ENCODE peak calls at places on chromosome 2, in four cellular contexts. U is prostate gland; J is astrocyte of the spinal cord; R is CD8-positive, alpha-beta memory T cell. O is an unnamed sample.
A peak's percentile ranks its signal among the peaks of the same experiment; 100 is the strongest.

GRCh38 chr2:240810199-240810598 is 9.8 kb downstream of the KIF1A start:
- DNase-seq in U (no peak), J (no peak), R (no peak), O (no peak)

GRCh38 chr2:157934684-157935377 is 58.7 kb upstream of the ACVR1 start:
- DNase-seq in J (no peak), R (no peak), U (no peak), O (no peak)

GRCh38 chr2:70692256-70692655 is 75.7 kb downstream of the ADD2 start:
- DNase-seq in J (no peak), R (no peak), U (no peak), O (no peak)

GRCh38 chr2:21367421-21367820 is 243.7 kb downstream of the TDRD15 start:
- DNase-seq in J (peak; percentile 41), R (no peak), U (no peak), O (no peak)

GRCh38 chr2:26302846-26303245 is 43.1 kb upstream of the SELENOI start:
- DNase-seq in J (no peak), R (no peak), U (peak; percentile 86), O (peak; percentile 10)

GRCh38 chr2:216508229-216508628 is 9.6 kb downstream of the RPL37A start:
- DNase-seq in R (no peak), J (no peak), U (no peak), O (no peak)

GRCh38 chr2:10755621-10756020 is 34.2 kb downstream of the ATP6V1C2 start:
- DNase-seq in U (no peak), R (no peak), J (no peak), O (no peak)

GRCh38 chr2:151560289-151560688 is 150.6 kb downstream of the RIF1 start:
- DNase-seq in R (no peak), J (peak; percentile 17), U (no peak), O (peak; percentile 70)

GRCh38 chr2:45169339-45170190 is 160.3 kb upstream of the SIX2 start:
- DNase-seq in U (no peak), J (peak; percentile 30), R (no peak), O (peak; percentile 3)

GRCh38 chr2:129935118-129935517 is 44.3 kb upstream of the RAB6C start:
- DNase-seq in U (no peak), J (no peak), R (no peak), O (no peak)